ENCODE peak calls at places on chromosomes 1 and 21, in four cellular contexts. One of them, this sample, is unnamed. For H3K4me1 and H3K27me3, the result is how much of the 10 kb centered on the place peaks cover.

GRCh38 chr1:30743584-30744059 is 14.0 kb downstream of the LAPTM5 start:
- DNase-seq in psoas muscle: no peak
- DNase-seq in fibroblast of lung: no peak
- DNase-seq in effector memory CD4-positive, alpha-beta T cell: peak
- DNase-seq in this sample: no peak

GRCh38 chr1:245859510-245860114 is 647.5 kb downstream of the SMYD3 start:
- DNase-seq in effector memory CD4-positive, alpha-beta T cell: no peak
- DNase-seq in fibroblast of lung: no peak
- DNase-seq in psoas muscle: no peak
- DNase-seq in this sample: no peak

GRCh38 chr1:87869563-87869962 is 540.9 kb downstream of the LMO4 start:
- DNase-seq in effector memory CD4-positive, alpha-beta T cell: no peak
- DNase-seq in psoas muscle: no peak
- DNase-seq in fibroblast of lung: peak
- DNase-seq in this sample: no peak

GRCh38 chr21:34122047-34122446 is 48.7 kb downstream of the MRPS6 start:
- DNase-seq in effector memory CD4-positive, alpha-beta T cell: no peak
- DNase-seq in fibroblast of lung: no peak
- DNase-seq in psoas muscle: no peak
- DNase-seq in this sample: no peak

GRCh38 chr1:247849616-247850015 is 7.4 kb upstream of the TRIM58 start:
- DNase-seq in fibroblast of lung: no peak
- DNase-seq in effector memory CD4-positive, alpha-beta T cell: no peak
- DNase-seq in psoas muscle: no peak
- DNase-seq in this sample: no peak

GRCh38 chr1:66354311-66354922 is 179.5 kb upstream of the SGIP1 start:
- DNase-seq in fibroblast of lung: peak
- DNase-seq in psoas muscle: no peak
- DNase-seq in effector memory CD4-positive, alpha-beta T cell: no peak
- DNase-seq in this sample: no peak

GRCh38 chr1:42541104-42541503 is 78.0 kb downstream of the CCDC30 start:
- DNase-seq in fibroblast of lung: no peak
- DNase-seq in psoas muscle: no peak
- DNase-seq in effector memory CD4-positive, alpha-beta T cell: no peak
- DNase-seq in this sample: no peak

GRCh38 chr21:29557200-29557599 is 258.5 kb downstream of the BACH1 start:
- DNase-seq in effector memory CD4-positive, alpha-beta T cell: no peak
- DNase-seq in psoas muscle: no peak
- DNase-seq in fibroblast of lung: no peak
- DNase-seq in this sample: no peak

GRCh38 chr1:20981903-20982695 is 194.6 kb downstream of the EIF4G3 start:
- DNase-seq in psoas muscle: no peak
- DNase-seq in fibroblast of lung: peak
- DNase-seq in effector memory CD4-positive, alpha-beta T cell: no peak
- DNase-seq in this sample: no peak

GRCh38 chr1:184061396-184062003 is 10.0 kb downstream of the TSEN15 start:
- DNase-seq in effector memory CD4-positive, alpha-beta T cell: no peak
- DNase-seq in fibroblast of lung: peak
- DNase-seq in psoas muscle: no peak
- DNase-seq in this sample: no peak

GRCh38 chr1:169143351-169143750 is 36.9 kb downstream of the ATP1B1 start:
- DNase-seq in effector memory CD4-positive, alpha-beta T cell: no peak
- DNase-seq in fibroblast of lung: no peak
- DNase-seq in psoas muscle: no peak
- DNase-seq in this sample: no peak

GRCh38 chr1:74729741-74730478 is 2.9 kb downstream of the CRYZ start:
- DNase-seq in psoas muscle: no peak
- DNase-seq in fibroblast of lung: peak
- DNase-seq in effector memory CD4-positive, alpha-beta T cell: no peak
- DNase-seq in this sample: no peak

GRCh38 chr1:55337801-55338447 is 122.8 kb upstream of the USP24 start:
- DNase-seq in effector memory CD4-positive, alpha-beta T cell: no peak
- DNase-seq in psoas muscle: no peak
- DNase-seq in fibroblast of lung: peak
- DNase-seq in this sample: no peak

GRCh38 chr1:30572192-30572591 is 151.2 kb downstream of the MATN1 start:
- DNase-seq in effector memory CD4-positive, alpha-beta T cell: no peak
- DNase-seq in psoas muscle: no peak
- DNase-seq in fibroblast of lung: no peak
- DNase-seq in this sample: no peak

GRCh38 chr1:160204526-160205241 is 500 bp upstream of the PEA15 start:
- DNase-seq in effector memory CD4-positive, alpha-beta T cell: no peak
- DNase-seq in fibroblast of lung: no peak
- DNase-seq in psoas muscle: no peak
- DNase-seq in this sample: no peak

GRCh38 chr1:163202833-163203451 is at the start of gene RGS5:
- DNase-seq in effector memory CD4-positive, alpha-beta T cell: no peak
- DNase-seq in fibroblast of lung: peak
- DNase-seq in psoas muscle: no peak
- DNase-seq in this sample: no peak

GRCh38 chr1:171762143-171762563 is 19.3 kb upstream of the METTL13 start:
- DNase-seq in psoas muscle: no peak
- DNase-seq in fibroblast of lung: no peak
- DNase-seq in effector memory CD4-positive, alpha-beta T cell: no peak
- DNase-seq in this sample: no peak

GRCh38 chr1:160400284-160400645 is at the start of gene VANGL2:
- DNase-seq in effector memory CD4-positive, alpha-beta T cell: no peak
- DNase-seq in fibroblast of lung: peak
- DNase-seq in psoas muscle: peak
- DNase-seq in this sample: no peak

GRCh38 chr21:45511007-45511406 is 31.2 kb downstream of the SLC19A1 start:
- DNase-seq in fibroblast of lung: no peak
- DNase-seq in psoas muscle: peak
- DNase-seq in effector memory CD4-positive, alpha-beta T cell: no peak
- DNase-seq in this sample: no peak

GRCh38 chr1:171919891-171920887 is 78.9 kb downstream of the DNM3 start:
- DNase-seq in fibroblast of lung: no peak
- DNase-seq in psoas muscle: no peak
- DNase-seq in effector memory CD4-positive, alpha-beta T cell: no peak
- DNase-seq in this sample: no peak

GRCh38 chr1:109185990-109186703 is 27.6 kb upstream of the SARS1 start:
- DNase-seq in fibroblast of lung: no peak
- DNase-seq in psoas muscle: no peak
- DNase-seq in effector memory CD4-positive, alpha-beta T cell: no peak
- DNase-seq in this sample: no peak

GRCh38 chr1:116904791-116905320 is 4.9 kb upstream of the PTGFRN start:
- DNase-seq in psoas muscle: no peak
- DNase-seq in effector memory CD4-positive, alpha-beta T cell: no peak
- DNase-seq in fibroblast of lung: no peak
- DNase-seq in this sample: no peak

GRCh38 chr1:203178083-203178482 is 2.5 kb upstream of the MYBPH start:
- DNase-seq in effector memory CD4-positive, alpha-beta T cell: no peak
- DNase-seq in fibroblast of lung: no peak
- DNase-seq in psoas muscle: no peak
- DNase-seq in this sample: no peak

GRCh38 chr1:67061266-67061665 is 7.3 kb upstream of the SLC35D1 start:
- DNase-seq in fibroblast of lung: peak
- DNase-seq in effector memory CD4-positive, alpha-beta T cell: no peak
- DNase-seq in psoas muscle: no peak
- DNase-seq in this sample: no peak

GRCh38 chr1:31511848-31512615 is 64.3 kb upstream of the TINAGL1 start:
- DNase-seq in effector memory CD4-positive, alpha-beta T cell: no peak
- DNase-seq in psoas muscle: no peak
- DNase-seq in fibroblast of lung: no peak
- DNase-seq in this sample: no peak

GRCh38 chr1:114093624-114094302 is 59.9 kb downstream of the SYT6 start:
- DNase-seq in fibroblast of lung: peak
- DNase-seq in effector memory CD4-positive, alpha-beta T cell: no peak
- DNase-seq in psoas muscle: no peak
- DNase-seq in this sample: no peak

GRCh38 chr1:33377013-33377412 is 53.9 kb downstream of the PHC2 start:
- DNase-seq in psoas muscle: no peak
- DNase-seq in fibroblast of lung: no peak
- DNase-seq in effector memory CD4-positive, alpha-beta T cell: no peak
- DNase-seq in this sample: no peak

GRCh38 chr21:31265293-31265692 is 78.8 kb downstream of the TIAM1 start:
- DNase-seq in psoas muscle: peak
- DNase-seq in effector memory CD4-positive, alpha-beta T cell: no peak
- DNase-seq in fibroblast of lung: no peak
- DNase-seq in this sample: no peak

GRCh38 chr1:219699870-219700269 is 87.0 kb upstream of the ZC3H11B start:
- DNase-seq in fibroblast of lung: peak
- DNase-seq in psoas muscle: no peak
- DNase-seq in effector memory CD4-positive, alpha-beta T cell: no peak
- DNase-seq in this sample: no peak

GRCh38 chr1:35988237-35988636 is 57.3 kb downstream of the AGO3 start:
- DNase-seq in effector memory CD4-positive, alpha-beta T cell: no peak
- DNase-seq in psoas muscle: no peak
- DNase-seq in fibroblast of lung: no peak
- DNase-seq in this sample: no peak

GRCh38 chr1:19010995-19011696 is 54.7 kb upstream of the IFFO2 start:
- DNase-seq in fibroblast of lung: peak
- DNase-seq in psoas muscle: peak
- DNase-seq in effector memory CD4-positive, alpha-beta T cell: peak
- DNase-seq in this sample: peak

GRCh38 chr1:221845650-221846371 is 103.9 kb upstream of the DUSP10 start:
- DNase-seq in fibroblast of lung: peak
- DNase-seq in effector memory CD4-positive, alpha-beta T cell: no peak
- DNase-seq in psoas muscle: peak
- DNase-seq in this sample: no peak

GRCh38 chr1:64966158-64966963 is at the start of gene JAK1:
- DNase-seq in effector memory CD4-positive, alpha-beta T cell: peak
- DNase-seq in fibroblast of lung: peak
- DNase-seq in psoas muscle: peak
- DNase-seq in this sample: peak

GRCh38 chr1:64962447-64962846 is 3.9 kb downstream of the JAK1 start:
- DNase-seq in psoas muscle: no peak
- DNase-seq in effector memory CD4-positive, alpha-beta T cell: no peak
- DNase-seq in fibroblast of lung: no peak
- DNase-seq in this sample: no peak

GRCh38 chr1:64963466-64963865 is 2.9 kb downstream of the JAK1 start:
- DNase-seq in effector memory CD4-positive, alpha-beta T cell: no peak
- DNase-seq in fibroblast of lung: no peak
- DNase-seq in psoas muscle: no peak
- DNase-seq in this sample: no peak

GRCh38 chr1:64967381-64967780 is 1.0 kb upstream of the JAK1 start:
- DNase-seq in fibroblast of lung: no peak
- DNase-seq in psoas muscle: no peak
- DNase-seq in effector memory CD4-positive, alpha-beta T cell: no peak
- DNase-seq in this sample: no peak

GRCh38 chr1:64965239-64966157 is 851 bp downstream of the JAK1 start:
- DNase-seq in psoas muscle: peak
- DNase-seq in fibroblast of lung: peak
- DNase-seq in effector memory CD4-positive, alpha-beta T cell: peak
- DNase-seq in this sample: peak
- H3K4me1 ChIP-seq in psoas muscle: under half
- H3K4me1 ChIP-seq in fibroblast of lung: under half
- H3K4me1 ChIP-seq in effector memory CD4-positive, alpha-beta T cell: under half
- H3K4me1 ChIP-seq in this sample: under half

GRCh38 chr1:25733271-25733670 is 66.7 kb upstream of the SELENON start:
- DNase-seq in psoas muscle: no peak
- DNase-seq in fibroblast of lung: no peak
- DNase-seq in effector memory CD4-positive, alpha-beta T cell: no peak
- DNase-seq in this sample: no peak

GRCh38 chr1:25729774-25730173 is 70.2 kb upstream of the SELENON start:
- DNase-seq in fibroblast of lung: no peak
- DNase-seq in effector memory CD4-positive, alpha-beta T cell: no peak
- DNase-seq in psoas muscle: no peak
- DNase-seq in this sample: no peak

GRCh38 chr1:25731148-25731547 is 68.8 kb upstream of the SELENON start:
- DNase-seq in psoas muscle: no peak
- DNase-seq in fibroblast of lung: no peak
- DNase-seq in effector memory CD4-positive, alpha-beta T cell: no peak
- DNase-seq in this sample: no peak

GRCh38 chr1:25732821-25733220 is 67.2 kb upstream of the SELENON start:
- DNase-seq in psoas muscle: no peak
- DNase-seq in effector memory CD4-positive, alpha-beta T cell: no peak
- DNase-seq in fibroblast of lung: no peak
- DNase-seq in this sample: no peak

GRCh38 chr1:25731626-25732370 is 68.2 kb upstream of the SELENON start:
- DNase-seq in effector memory CD4-positive, alpha-beta T cell: no peak
- DNase-seq in psoas muscle: no peak
- DNase-seq in fibroblast of lung: no peak
- DNase-seq in this sample: no peak
- H3K27me3 ChIP-seq in effector memory CD4-positive, alpha-beta T cell: under half
- H3K27me3 ChIP-seq in psoas muscle: under half
- H3K27me3 ChIP-seq in fibroblast of lung: under half
- H3K27me3 ChIP-seq in this sample: under half

GRCh38 chr1:201328576-201328975 is 45.3 kb downstream of the PKP1 start:
- DNase-seq in psoas muscle: no peak
- DNase-seq in fibroblast of lung: no peak
- DNase-seq in effector memory CD4-positive, alpha-beta T cell: no peak
- DNase-seq in this sample: no peak

GRCh38 chr1:201329286-201329685 is 46.0 kb downstream of the PKP1 start:
- DNase-seq in fibroblast of lung: peak
- DNase-seq in effector memory CD4-positive, alpha-beta T cell: no peak
- DNase-seq in psoas muscle: no peak
- DNase-seq in this sample: no peak

GRCh38 chr1:201329801-201330200 is 46.5 kb downstream of the PKP1 start:
- DNase-seq in effector memory CD4-positive, alpha-beta T cell: no peak
- DNase-seq in fibroblast of lung: peak
- DNase-seq in psoas muscle: no peak
- DNase-seq in this sample: no peak

GRCh38 chr1:201326710-201327109 is 43.4 kb downstream of the PKP1 start:
- DNase-seq in psoas muscle: no peak
- DNase-seq in effector memory CD4-positive, alpha-beta T cell: no peak
- DNase-seq in fibroblast of lung: no peak
- DNase-seq in this sample: no peak

GRCh38 chr1:201327687-201328240 is 44.5 kb downstream of the PKP1 start:
- DNase-seq in fibroblast of lung: no peak
- DNase-seq in effector memory CD4-positive, alpha-beta T cell: no peak
- DNase-seq in psoas muscle: no peak
- DNase-seq in this sample: no peak
- H3K27ac ChIP-seq in fibroblast of lung: no peak
- H3K27ac ChIP-seq in effector memory CD4-positive, alpha-beta T cell: no peak
- H3K27ac ChIP-seq in psoas muscle: no peak
- H3K27ac ChIP-seq in this sample: no peak

GRCh38 chr1:192513196-192513595 is 62.4 kb upstream of the RGS1 start:
- DNase-seq in fibroblast of lung: no peak
- DNase-seq in effector memory CD4-positive, alpha-beta T cell: no peak
- DNase-seq in psoas muscle: no peak
- DNase-seq in this sample: no peak
- H3K4me1 ChIP-seq in fibroblast of lung: under half
- H3K4me1 ChIP-seq in effector memory CD4-positive, alpha-beta T cell: under half
- H3K4me1 ChIP-seq in psoas muscle: under half
- H3K4me1 ChIP-seq in this sample: under half

GRCh38 chr1:44412591-44412990 is 7.5 kb downstream of the RNF220 start:
- DNase-seq in fibroblast of lung: no peak
- DNase-seq in psoas muscle: no peak
- DNase-seq in effector memory CD4-positive, alpha-beta T cell: no peak
- DNase-seq in this sample: no peak
- H3K27me3 ChIP-seq in fibroblast of lung: half or more
- H3K27me3 ChIP-seq in psoas muscle: under half
- H3K27me3 ChIP-seq in effector memory CD4-positive, alpha-beta T cell: half or more
- H3K27me3 ChIP-seq in this sample: under half

DNA sequence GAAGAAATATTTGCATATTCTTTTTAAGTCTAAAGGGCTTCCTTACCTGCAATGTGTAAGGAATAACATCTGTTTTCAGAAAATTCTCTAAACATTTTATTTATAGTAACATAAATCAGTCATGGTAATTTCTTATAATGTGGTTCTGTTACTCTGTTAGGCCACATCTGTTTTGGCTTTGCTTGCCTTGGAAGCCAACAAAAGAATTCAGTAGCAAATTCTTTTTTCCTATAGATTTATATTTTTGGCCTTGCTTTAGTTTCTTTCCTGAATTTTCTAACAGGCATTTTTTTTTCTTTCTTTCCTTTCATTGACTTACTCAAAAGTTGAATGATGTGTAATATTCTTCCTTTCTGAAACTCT is 72.2 kb downstream of the OSBPL9 start:
- DNase-seq in psoas muscle: no peak
- DNase-seq in effector memory CD4-positive, alpha-beta T cell: no peak
- DNase-seq in fibroblast of lung: no peak
- DNase-seq in this sample: no peak
- H3K27ac ChIP-seq in psoas muscle: peak
- H3K27ac ChIP-seq in effector memory CD4-positive, alpha-beta T cell: no peak
- H3K27ac ChIP-seq in fibroblast of lung: no peak
- H3K27ac ChIP-seq in this sample: no peak

This sample was measured in thoracic aorta.